ENCODE peak calls at places on chromosomes 1 and 21, in ten cellular contexts. B is retina, V is H7, Y is memory B cell, O is HuH-7, S is right lobe of liver, D is cardiac fibroblast, R is MM.1S, U is ELF-1, P is Right ventricle myocardium superior. L is an unnamed sample.

GRCh38 chr21:35529141-35529863 is 480.2 kb upstream of the RUNX1 start:
- DNase-seq in R (peak), U (no peak), B (no peak), D (peak), Y (no peak), P (no peak), S (no peak), V (no peak), O (no peak), L (no peak)

GRCh38 chr1:71521655-71522264 is 440.9 kb upstream of the ZRANB2 start:
- DNase-seq in D (peak), B (peak), R (peak), O (peak), U (no peak), S (no peak), Y (no peak), V (peak), P (peak), L (no peak)

GRCh38 chr1:77347646-77348045 is 65.8 kb downstream of the AK5 start:
- DNase-seq in Y (no peak), V (no peak), R (no peak), S (no peak), P (no peak), D (peak), U (peak), O (no peak), B (no peak), L (peak)

GRCh38 chr1:101148987-101149386 is 87.8 kb upstream of the S1PR1 start:
- DNase-seq in Y (no peak), V (no peak), U (no peak), O (no peak), P (peak), S (no peak), B (peak), D (peak), R (no peak), L (no peak)

GRCh38 chr1:12031039-12031980 is 12.0 kb downstream of the MIIP start:
- DNase-seq in D (peak), U (peak), B (no peak), V (peak), O (peak), P (peak), S (peak), Y (no peak), R (peak), L (peak)

GRCh38 chr1:228372183-228373003 is 34.2 kb downstream of the TRIM11 start:
- DNase-seq in P (peak), Y (no peak), B (no peak), R (no peak), V (peak), U (no peak), S (peak), D (no peak), O (no peak), L (peak)

GRCh38 chr1:110058591-110058990 is 11.9 kb downstream of the ALX3 start:
- DNase-seq in R (no peak), Y (no peak), S (no peak), O (no peak), U (no peak), P (no peak), B (no peak), D (no peak), V (no peak), L (no peak)

GRCh38 chr1:34754878-34755637 is at the start of gene GJB5:
- DNase-seq in B (no peak), D (no peak), V (no peak), U (peak), S (no peak), P (no peak), Y (no peak), O (no peak), R (no peak), L (no peak)

GRCh38 chr1:221234821-221235220 is 355.6 kb downstream of the HLX start:
- DNase-seq in S (no peak), U (no peak), O (no peak), D (peak), P (no peak), B (no peak), V (no peak), R (no peak), Y (no peak), L (no peak)

GRCh38 chr21:26027696-26028095 is 142.9 kb downstream of the APP start:
- DNase-seq in D (peak), U (no peak), P (no peak), B (no peak), Y (no peak), R (no peak), S (no peak), O (no peak), V (no peak), L (no peak)

GRCh38 chr1:245788269-245788668 is 633.5 kb downstream of the KIF26B start:
- DNase-seq in P (no peak), R (no peak), D (peak), S (no peak), U (no peak), V (no peak), Y (no peak), B (no peak), O (no peak), L (no peak)

GRCh38 chr1:154154534-154155181 is at the start of gene NUP210L:
- DNase-seq in U (peak), S (peak), D (peak), Y (no peak), O (no peak), R (no peak), P (peak), V (peak), B (no peak), L (no peak)

GRCh38 chr1:3242408-3243270 is 173.6 kb downstream of the PRDM16 start:
- DNase-seq in O (no peak), U (no peak), B (peak), R (no peak), P (no peak), D (no peak), Y (no peak), S (no peak), V (no peak), L (no peak)

GRCh38 chr1:180234369-180235076 is 4.5 kb downstream of the LHX4 start:
- DNase-seq in Y (no peak), O (peak), U (peak), B (peak), D (no peak), S (no peak), V (peak), P (no peak), R (no peak), L (no peak)

GRCh38 chr1:98556521-98557158 is 104.9 kb upstream of the SNX7 start:
- DNase-seq in P (no peak), B (no peak), S (no peak), R (no peak), D (peak), V (peak), O (peak), U (no peak), Y (no peak), L (peak)

GRCh38 chr1:150887018-150887417 is at the start of gene CTXND2:
- DNase-seq in R (no peak), U (no peak), S (no peak), V (no peak), P (no peak), Y (no peak), D (no peak), O (no peak), B (no peak), L (peak)

GRCh38 chr1:41876533-41877445 is 41.9 kb downstream of the HIVEP3 start:
- DNase-seq in O (no peak), V (no peak), P (peak), S (no peak), D (no peak), R (peak), U (no peak), Y (no peak), B (no peak), L (no peak)

GRCh38 chr1:175857756-175858155 is 114.4 kb upstream of the TNR start:
- DNase-seq in O (no peak), Y (no peak), D (no peak), U (no peak), S (no peak), V (peak), P (no peak), R (no peak), B (peak), L (no peak)

GRCh38 chr1:159012495-159012894 is 2.8 kb downstream of the IFI16 start:
- DNase-seq in B (peak), Y (no peak), P (peak), D (peak), S (peak), U (peak), R (peak), O (no peak), V (no peak), L (no peak)

GRCh38 chr1:214449371-214449770 is 102.0 kb downstream of the PTPN14 start:
- DNase-seq in R (no peak), P (no peak), D (no peak), O (no peak), Y (no peak), B (no peak), U (no peak), S (no peak), V (no peak), L (no peak)

GRCh38 chr1:180435566-180435965 is 66.8 kb downstream of the ACBD6 start:
- DNase-seq in V (no peak), D (no peak), P (no peak), S (no peak), R (no peak), U (no peak), B (no peak), Y (no peak), O (no peak), L (no peak)

GRCh38 chr1:192382758-192383157 is 66.0 kb downstream of the RGS21 start:
- DNase-seq in R (no peak), O (no peak), Y (no peak), S (no peak), V (no peak), U (peak), B (no peak), D (no peak), P (no peak), L (no peak)

GRCh38 chr1:58818075-58818474 is 34.2 kb upstream of the JUN start:
- DNase-seq in S (no peak), B (no peak), O (no peak), U (no peak), Y (no peak), V (no peak), R (no peak), D (peak), P (no peak), L (no peak)

GRCh38 chr21:42654179-42654912 is 925 bp downstream of the PDE9A start:
- DNase-seq in Y (peak), P (peak), D (no peak), S (no peak), V (peak), O (peak), U (peak), B (peak), R (no peak), L (no peak)

GRCh38 chr21:25573409-25574206 is 33.7 kb downstream of the MRPL39 start:
- DNase-seq in U (no peak), V (no peak), P (no peak), R (peak), D (peak), O (no peak), B (no peak), S (no peak), Y (no peak), L (peak)

GRCh38 chr1:110201157-110201825 is 8.8 kb upstream of the KCNC4 start:
- DNase-seq in Y (no peak), B (no peak), V (no peak), R (no peak), O (no peak), U (no peak), P (no peak), D (no peak), S (no peak), L (no peak)

GRCh38 chr21:20999567-21000169 is 1.5 kb downstream of the NCAM2 start:
- DNase-seq in R (peak), U (peak), P (no peak), Y (peak), B (peak), O (peak), V (peak), S (no peak), D (peak), L (peak)

GRCh38 chr1:228162286-228163003 is 3.2 kb upstream of the IBA57 start:
- DNase-seq in Y (no peak), V (peak), R (no peak), S (peak), U (peak), B (no peak), P (peak), D (peak), O (no peak), L (peak)

GRCh38 chr21:34073032-34073748 is at the start of the genes MRPS6 and SLC5A3:
- DNase-seq in B (peak), V (peak), R (peak), P (peak), S (peak), D (peak), U (peak), Y (peak), O (peak), L (peak)

L was measured in K562.